ENCODE peak calls at places on chromosomes 5 and 9, in seven cellular contexts. I, Y, S, O, G, E and M are unnamed samples. For H3K27me3, the result is how much of the 10 kb centered on the place peaks cover.

GRCh38 chr5:127757576-127757975 is 54.4 kb downstream of the CCDC192 start:
- DNase-seq in I (no peak), Y (no peak), S (no peak), O (no peak), G (peak), E (no peak), M (no peak)

GRCh38 chr5:74392698-74393431 is 247.7 kb downstream of the ENC1 start:
- DNase-seq in I (no peak), Y (no peak), S (no peak), O (no peak), G (no peak), E (no peak), M (no peak)

GRCh38 chr9:69295872-69296562 is 29.0 kb upstream of the ENTREP1 start:
- DNase-seq in I (no peak), Y (peak), S (no peak), O (peak), G (no peak), E (no peak), M (no peak)

GRCh38 chr9:26012797-26013594 is 334.8 kb upstream of the TUSC1 start:
- DNase-seq in I (no peak), Y (no peak), S (no peak), O (no peak), G (no peak), E (no peak), M (no peak)

GRCh38 chr5:115571441-115571878 is 26.9 kb upstream of the FEM1C start:
- DNase-seq in I (no peak), Y (no peak), S (no peak), O (no peak), G (no peak), E (peak), M (no peak)

GRCh38 chr9:27377147-27377807 is 80.3 kb upstream of the EQTN start:
- DNase-seq in I (no peak), Y (no peak), S (no peak), O (no peak), G (no peak), E (no peak), M (no peak)

GRCh38 chr5:93831449-93831848 is 90.0 kb upstream of the POU5F2 start:
- DNase-seq in I (no peak), Y (no peak), S (no peak), O (no peak), G (no peak), E (no peak), M (peak)

GRCh38 chr9:126696764-126697145 is 83.0 kb downstream of the LMX1B start:
- DNase-seq in I (no peak), Y (no peak), S (peak), O (peak), G (no peak), E (no peak), M (no peak)

GRCh38 chr5:58940446-58940845 is 357.6 kb downstream of the RAB3C start:
- DNase-seq in I (no peak), Y (no peak), S (no peak), O (no peak), G (no peak), E (no peak), M (no peak)

GRCh38 chr9:137446851-137447471 is 5.8 kb upstream of the ENTPD8 start:
- DNase-seq in I (no peak), Y (peak), S (no peak), O (peak), G (no peak), E (peak), M (no peak)

GRCh38 chr5:44727100-44727499 is 81.6 kb upstream of the MRPS30 start:
- DNase-seq in I (no peak), Y (no peak), S (no peak), O (no peak), G (no peak), E (no peak), M (no peak)

GRCh38 chr5:54718647-54719046 is 201.1 kb downstream of the SNX18 start:
- DNase-seq in I (no peak), Y (peak), S (no peak), O (peak), G (no peak), E (peak), M (no peak)

GRCh38 chr5:126422994-126423788 is at the start of gene GRAMD2B:
- DNase-seq in I (peak), Y (peak), S (peak), O (peak), G (peak), E (peak), M (peak)

GRCh38 chr5:85148701-85149100 is 764.0 kb upstream of the EDIL3 start:
- DNase-seq in I (no peak), Y (no peak), S (no peak), O (no peak), G (no peak), E (no peak), M (no peak)

GRCh38 chr5:174145821-174146220 is 100.3 kb downstream of the NSG2 start:
- DNase-seq in I (no peak), Y (no peak), S (no peak), O (no peak), G (no peak), E (no peak), M (no peak)

GRCh38 chr5:14178671-14179211 is 35.6 kb downstream of the TRIO start:
- DNase-seq in I (no peak), Y (no peak), S (no peak), O (no peak), G (no peak), E (no peak), M (no peak)

GRCh38 chr5:170485606-170485911 is 18.3 kb upstream of the KCNIP1 start:
- DNase-seq in I (no peak), Y (no peak), S (no peak), O (no peak), G (no peak), E (no peak), M (no peak)

GRCh38 chr5:106171132-106171531 is 1499.6 kb downstream of the EFNA5 start:
- DNase-seq in I (no peak), Y (no peak), S (no peak), O (no peak), G (no peak), E (no peak), M (no peak)

GRCh38 chr5:156396063-156396829 is 69.3 kb downstream of the SGCD start:
- DNase-seq in I (no peak), Y (no peak), S (no peak), O (no peak), G (no peak), E (no peak), M (no peak)

GRCh38 chr5:178208540-178209227 is 4.4 kb downstream of the HNRNPAB start:
- DNase-seq in I (no peak), Y (no peak), S (peak), O (no peak), G (no peak), E (no peak), M (no peak)

GRCh38 chr5:1174122-1174936 is 27.1 kb upstream of the SLC6A19 start:
- DNase-seq in I (no peak), Y (peak), S (peak), O (peak), G (peak), E (peak), M (peak)

GRCh38 chr5:112921031-112921832 is 795 bp downstream of the REEP5 start:
- DNase-seq in I (peak), Y (peak), S (peak), O (peak), G (peak), E (peak), M (no peak)

GRCh38 chr5:73290242-73290641 is 117.2 kb downstream of the TMEM174 start:
- DNase-seq in I (no peak), Y (no peak), S (no peak), O (no peak), G (no peak), E (no peak), M (no peak)
- H3K27me3 ChIP-seq in I (under half), Y (half or more), S (under half), O (under half), G (under half), E (under half), M (under half)

DNA sequence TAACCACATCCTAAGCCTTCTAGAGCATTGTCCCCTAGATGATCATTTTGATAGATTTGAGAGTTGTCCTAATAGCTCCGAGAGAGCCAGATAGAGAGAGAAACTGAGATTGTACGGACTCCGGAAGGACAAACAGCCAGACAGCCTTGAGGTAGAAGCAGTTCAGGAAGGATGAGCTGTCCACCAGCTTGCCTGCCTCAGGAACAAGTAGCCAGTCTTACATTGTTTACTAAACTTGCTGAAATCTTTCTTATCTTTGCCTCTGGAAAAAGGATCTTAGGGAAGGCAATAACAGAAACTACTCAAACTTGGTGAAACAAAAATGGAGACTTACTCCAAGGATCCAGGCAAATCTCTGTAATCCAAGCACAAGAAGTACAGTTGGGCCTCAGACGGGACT is 39.0 kb upstream of the SAP30L start:
- DNase-seq in I (no peak), Y (no peak), S (no peak), O (no peak), G (no peak), E (no peak), M (no peak)
- H3K4me3 ChIP-seq in I (no peak), Y (no peak), S (no peak), O (no peak), G (no peak), E (no peak), M (no peak)

GRCh38 chr9:34378376-34379060 is 1.8 kb upstream of the MYORG start:
- DNase-seq in I (no peak), Y (no peak), S (no peak), O (no peak), G (no peak), E (no peak), M (no peak)
- H3K27me3 ChIP-seq in I (under half), Y (under half), S (under half), O (under half), G (under half), E (under half), M (under half)

DNA sequence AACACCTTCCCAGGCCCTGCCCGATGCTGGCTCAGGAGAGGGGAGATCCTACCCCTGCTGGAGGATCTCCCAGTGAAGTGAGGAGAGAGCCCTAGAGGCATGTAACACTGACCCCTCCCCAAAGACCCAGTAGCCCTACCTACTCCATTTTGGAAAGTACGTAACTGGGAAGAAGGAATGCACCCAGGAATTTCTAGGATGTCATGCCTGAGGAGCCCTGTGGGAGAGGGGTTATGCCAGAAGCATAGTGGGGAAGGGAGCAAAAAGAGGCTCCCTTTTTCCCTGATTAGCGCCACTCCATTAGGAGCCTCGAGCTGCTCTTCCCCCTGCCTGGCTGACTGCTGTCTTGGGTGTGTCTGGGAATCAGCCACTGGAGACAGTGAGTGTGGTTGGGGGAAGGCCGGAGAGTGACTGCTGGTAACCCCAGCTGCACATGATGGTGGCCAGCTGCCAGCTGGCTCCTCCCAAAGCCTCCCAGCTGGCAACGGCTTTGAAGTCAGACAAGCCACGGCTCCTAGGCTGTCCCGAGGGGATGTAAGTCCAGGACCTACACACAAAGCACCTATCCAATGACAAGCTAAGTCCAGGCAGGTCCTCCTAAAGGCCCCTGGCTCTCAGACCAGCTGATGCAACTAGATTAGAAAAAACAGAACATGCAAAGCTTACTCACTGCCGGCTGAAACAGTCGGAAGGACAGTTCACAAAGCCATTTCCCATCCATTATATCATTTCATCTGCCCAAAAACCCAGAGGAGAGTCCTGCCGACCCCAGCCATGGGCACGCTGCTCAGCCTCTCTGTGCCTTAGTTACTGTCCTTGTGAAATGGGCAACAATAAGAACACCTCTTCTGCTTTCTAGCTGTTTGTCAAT is 136.5 kb upstream of the ABCA1 start:
- DNase-seq in I (no peak), Y (peak), S (peak), O (peak), G (no peak), E (peak), M (peak)
- H3K4me3 ChIP-seq in I (no peak), Y (no peak), S (no peak), O (peak), G (no peak), E (no peak), M (no peak)

GRCh38 chr9:87277346-87277745 is 220.3 kb upstream of the DAPK1 start:
- DNase-seq in I (no peak), Y (no peak), S (no peak), O (no peak), G (no peak), E (no peak), M (no peak)
- H3K27me3 ChIP-seq in I (under half), Y (under half), S (under half), O (under half), G (under half), E (under half), M (under half)